ENCODE peak calls at places on chromosomes 16 and 17, in eight cellular contexts. F is HCT116, I is endothelial cell of umbilical vein, M is DND-41, Z is hepatocyte, V is neural progenitor cell, E is MM.1S, D is PC-3. L is an unnamed sample.

GRCh38 chr16:55622930-55623561 is 32.7 kb upstream of the SLC6A2 start:
- DNase-seq in V (peak; percentile 50), Z (peak; percentile 59), D (peak; percentile 7), E (peak; percentile 9), M (no peak), F (peak; percentile 15), I (no peak), L (peak; percentile 14)

GRCh38 chr16:78184554-78185183 is 85.2 kb downstream of the WWOX start:
- DNase-seq in F (no peak), I (peak; percentile 3), E (no peak), V (no peak), M (no peak), D (peak; percentile 73), Z (peak; percentile 59), L (no peak)

GRCh38 chr16:79838860-79839259 is 238.3 kb upstream of the MAF start:
- DNase-seq in M (no peak), I (no peak), Z (peak; percentile 49), E (no peak), F (no peak), V (no peak), D (no peak), L (no peak)

GRCh38 chr17:4591529-4591928 is 7.2 kb downstream of the SMTNL2 start:
- DNase-seq in I (no peak), D (peak; percentile 6), Z (no peak), E (no peak), F (no peak), V (no peak), M (no peak), L (no peak)

GRCh38 chr16:75250809-75251279 is 580 bp downstream of the BCAR1 start:
- DNase-seq in E (no peak), D (peak; percentile 17), M (no peak), I (no peak), F (no peak), V (peak; percentile 55), Z (peak; percentile 91), L (peak; percentile 34)

GRCh38 chr16:72517154-72517553 is 345.2 kb upstream of the PMFBP1 start:
- DNase-seq in F (no peak), M (no peak), Z (no peak), D (no peak), I (no peak), E (no peak), V (no peak), L (no peak)

GRCh38 chr17:63698381-63698885 is 1.5 kb downstream of the LIMD2 start:
- DNase-seq in F (no peak), I (peak; percentile 24), E (peak; percentile 8), M (peak; percentile 30), D (no peak), Z (no peak), V (no peak), L (no peak)

GRCh38 chr17:41167561-41167960 is 460 bp downstream of the KRTAP4-3 start:
- DNase-seq in D (no peak), E (no peak), F (no peak), M (no peak), I (no peak), V (peak; percentile 30), Z (no peak), L (no peak)

GRCh38 chr17:73210002-73210678 is 17.3 kb downstream of the COG1 start:
- DNase-seq in V (no peak), M (no peak), F (no peak), E (no peak), Z (no peak), I (no peak), D (peak; percentile 48), L (peak; percentile 37)

GRCh38 chr17:41527076-41528023 is 758 bp downstream of the KRT19 start:
- DNase-seq in V (peak; percentile 64), E (no peak), D (no peak), I (no peak), F (no peak), Z (peak; percentile 57), M (no peak), L (no peak)

GRCh38 chr17:79607941-79608728 is 2.7 kb downstream of the RBFOX3 start:
- DNase-seq in V (peak; percentile 88), E (no peak), Z (peak; percentile 84), D (peak; percentile 45), M (peak; percentile 19), I (peak; percentile 4), F (peak; percentile 12), L (peak; percentile 14)

GRCh38 chr17:43860927-43861622 is 14.1 kb downstream of the CD300LG start:
- DNase-seq in Z (no peak), M (no peak), E (no peak), F (no peak), D (no peak), V (no peak), I (no peak), L (no peak)

GRCh38 chr16:21646721-21647561 is 5.5 kb downstream of the IGSF6 start:
- DNase-seq in V (no peak), Z (no peak), E (no peak), D (no peak), F (no peak), I (no peak), M (peak; percentile 76), L (no peak)

GRCh38 chr16:13936596-13937081 is 16.7 kb downstream of the ERCC4 start:
- DNase-seq in E (no peak), F (no peak), D (peak; percentile 16), Z (peak; percentile 67), I (no peak), M (no peak), V (no peak), L (peak; percentile 19)

GRCh38 chr17:80476877-80477646 is 655 bp upstream of the NPTX1 start:
- DNase-seq in F (no peak), M (no peak), Z (no peak), D (no peak), V (peak; percentile 60), E (no peak), I (no peak), L (no peak)

GRCh38 chr17:32586666-32587065 is 99.9 kb downstream of the CDK5R1 start:
- DNase-seq in I (no peak), M (no peak), F (no peak), Z (no peak), D (peak; percentile 8), E (no peak), V (no peak), L (no peak)

GRCh38 chr17:51260960-51261958 is 913 bp downstream of the UTP18 start:
- DNase-seq in I (peak; percentile 53), M (peak; percentile 85), Z (peak; percentile 87), E (peak; percentile 73), F (peak; percentile 35), D (peak; percentile 70), V (peak; percentile 3), L (peak; percentile 68)

GRCh38 chr16:70738083-70738977 is 52.5 kb upstream of the MTSS2 start:
- DNase-seq in I (peak; percentile 58), F (no peak), M (no peak), E (peak; percentile 39), Z (peak; percentile 66), D (peak; percentile 46), V (peak; percentile 61), L (no peak)

GRCh38 chr17:7263071-7263800 is 958 bp upstream of the CLDN7 start:
- DNase-seq in E (no peak), F (peak; percentile 79), Z (peak; percentile 88), M (no peak), I (no peak), D (peak; percentile 69), V (peak; percentile 55), L (no peak)

GRCh38 chr16:6970171-6970857 is 362.3 kb upstream of the RBFOX1 start:
- DNase-seq in I (no peak), Z (no peak), M (no peak), E (no peak), D (no peak), F (no peak), V (no peak), L (no peak)

GRCh38 chr16:58678716-58679115 is 5.9 kb downstream of the SLC38A7 start:
- DNase-seq in M (no peak), D (peak; percentile 44), E (no peak), F (no peak), I (no peak), V (no peak), Z (no peak), L (no peak)

GRCh38 chr16:87461466-87461975 is 31.3 kb downstream of the ZCCHC14 start:
- DNase-seq in V (peak; percentile 89), Z (peak; percentile 95), F (peak; percentile 98), D (peak; percentile 95), I (peak; percentile 77), M (no peak), E (peak; percentile 58), L (peak; percentile 42)

GRCh38 chr17:17154981-17155380 is 51.2 kb downstream of the PLD6 start:
- DNase-seq in E (no peak), I (no peak), M (no peak), V (no peak), F (no peak), D (no peak), Z (no peak), L (no peak)

GRCh38 chr16:87836844-87837581 is 32.3 kb downstream of the SLC7A5 start:
- DNase-seq in E (no peak), D (no peak), M (no peak), I (peak; percentile 82), Z (no peak), F (no peak), V (peak; percentile 48), L (peak; percentile 94)

GRCh38 chr17:71632328-71632727 is 488.5 kb upstream of the SOX9 start:
- DNase-seq in V (no peak), E (no peak), M (no peak), I (no peak), D (peak; percentile 94), F (peak; percentile 92), Z (no peak), L (peak; percentile 14)

DNA sequence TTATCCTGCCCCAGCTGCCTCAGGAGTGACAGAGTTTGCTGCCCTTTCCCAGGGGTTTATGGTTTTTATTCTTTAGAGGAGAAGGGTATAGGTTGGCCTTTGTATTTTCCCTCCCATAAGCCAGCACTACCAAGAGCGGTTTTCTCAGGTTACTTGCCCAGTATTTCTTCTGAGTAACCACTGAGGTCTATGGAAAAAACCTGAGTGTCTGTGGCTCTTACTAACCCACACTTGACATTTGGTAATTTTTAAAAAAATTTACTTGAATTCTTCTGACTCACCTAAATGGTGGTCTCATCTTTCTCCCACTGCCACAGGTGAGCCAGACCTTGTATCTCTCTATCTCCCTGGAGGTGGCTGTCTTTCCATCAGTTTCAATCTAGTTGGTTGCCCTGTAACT is 6.0 kb downstream of the SLC7A6 start:
- DNase-seq in Z (no peak), F (no peak), V (no peak), M (no peak), I (no peak), D (no peak), E (no peak), L (no peak)
- H3K4me1 ChIP-seq in Z (peaks cover 20% of the 10 kb centered on the region), F (peaks cover 18% of the 10 kb centered on the region), V (peaks cover 13% of the 10 kb centered on the region), M (peaks cover 81% of the 10 kb centered on the region), I (peaks cover 21% of the 10 kb centered on the region), D (peaks cover 7% of the 10 kb centered on the region), E (peaks cover 62% of the 10 kb centered on the region), L (peaks cover 10% of the 10 kb centered on the region)

GRCh38 chr17:39408360-39408759 is 6.9 kb upstream of the FBXL20 start:
- DNase-seq in I (no peak), D (no peak), Z (no peak), M (no peak), F (no peak), E (no peak), V (no peak), L (no peak)
- H3K36me3 ChIP-seq in I (peaks cover 21% of the 10 kb centered on the region), D (peaks cover 27% of the 10 kb centered on the region), Z (no peaks in the 10 kb centered on the region), M (peaks cover 67% of the 10 kb centered on the region), F (peaks cover 37% of the 10 kb centered on the region), E (peaks cover 7% of the 10 kb centered on the region), V (peaks cover 6% of the 10 kb centered on the region), L (peaks cover 28% of the 10 kb centered on the region)

GRCh38 chr16:57380671-57381462 is 8.6 kb downstream of the CX3CL1 start:
- DNase-seq in F (no peak), E (no peak), M (peak; percentile 15), I (peak; percentile 68), Z (no peak), V (no peak), D (peak; percentile 52), L (no peak)
- TF ChIP-seq EZH2 in F (no peak), E (no peak), M (no peak), I (no peak), Z (no peak), V (no peak), D (no peak), L (no peak)

GRCh38 chr17:20908373-20909273 is 134.2 kb downstream of the USP22 start:
- DNase-seq in M (no peak), D (peak; percentile 89), Z (peak; percentile 94), E (peak; percentile 87), F (peak; percentile 34), V (peak; percentile 95), I (peak; percentile 87), L (peak; percentile 84)
- H3K4me1 ChIP-seq in M (no peaks in the 10 kb centered on the region), D (peaks cover 13% of the 10 kb centered on the region), Z (no peaks in the 10 kb centered on the region), E (peaks cover 5% of the 10 kb centered on the region), F (peaks cover 2% of the 10 kb centered on the region), V (peaks cover 7% of the 10 kb centered on the region), I (peaks cover 2% of the 10 kb centered on the region), L (peaks cover 8% of the 10 kb centered on the region)